ENCODE peak calls at places on chromosomes 5 and 9, in seven cellular contexts. C, X, Z, H, V, J and B are unnamed samples.

GRCh38 chr9:36985061-36985768 is 48.9 kb downstream of the PAX5 start:
- DNase-seq in Z (no peak), H (no peak), C (peak), J (no peak), X (no peak), V (no peak), B (no peak)

GRCh38 chr9:99936947-99937587 is 30.6 kb downstream of the STX17 start:
- DNase-seq in C (no peak), H (no peak), X (no peak), J (no peak), Z (no peak), V (no peak), B (no peak)

GRCh38 chr9:105103776-105104175 is 140.7 kb upstream of the SLC44A1 start:
- DNase-seq in V (no peak), Z (peak), J (no peak), X (no peak), C (no peak), H (no peak), B (peak)

GRCh38 chr9:2771101-2771500 is 53.8 kb downstream of the KCNV2 start:
- DNase-seq in C (no peak), H (no peak), V (no peak), J (no peak), Z (no peak), X (no peak), B (no peak)

GRCh38 chr9:21450733-21451394 is 10.6 kb downstream of the IFNA1 start:
- DNase-seq in X (no peak), Z (no peak), C (no peak), H (no peak), J (no peak), V (no peak), B (no peak)

GRCh38 chr5:98433022-98433421 is 340.4 kb upstream of the RGMB start:
- DNase-seq in H (no peak), X (no peak), Z (no peak), V (no peak), C (no peak), J (no peak), B (no peak)

GRCh38 chr9:31153250-31153840 is 1231.1 kb upstream of the ACO1 start:
- DNase-seq in X (no peak), H (no peak), V (peak), Z (no peak), J (no peak), C (no peak), B (peak)

GRCh38 chr5:124706729-124707361 is 39.6 kb downstream of the ZNF608 start:
- DNase-seq in H (no peak), X (no peak), V (peak), Z (no peak), C (no peak), J (no peak), B (no peak)

GRCh38 chr9:76894198-76894597 is 11.7 kb downstream of the PRUNE2 start:
- DNase-seq in V (no peak), J (no peak), Z (no peak), C (no peak), X (no peak), H (no peak), B (no peak)

GRCh38 chr5:154587123-154587725 is 109.2 kb upstream of the HAND1 start:
- DNase-seq in X (no peak), Z (no peak), H (no peak), C (no peak), J (no peak), V (peak), B (no peak)

GRCh38 chr5:178774866-178775539 is 44.5 kb upstream of the ZNF354A start:
- DNase-seq in H (no peak), J (no peak), C (no peak), Z (no peak), X (no peak), V (no peak), B (no peak)

GRCh38 chr9:616694-617093 is 224.8 kb upstream of the DMRT1 start:
- DNase-seq in J (no peak), V (no peak), Z (no peak), X (no peak), C (no peak), H (no peak), B (no peak)

GRCh38 chr9:131310833-131311554 is 21.5 kb downstream of the PLPP7 start:
- DNase-seq in J (no peak), H (peak), Z (no peak), V (no peak), X (peak), C (peak), B (no peak)

GRCh38 chr9:108612510-108612909 is 243.3 kb downstream of the ACTL7B start:
- DNase-seq in C (no peak), X (no peak), H (no peak), Z (no peak), V (no peak), J (no peak), B (peak)

GRCh38 chr9:109509625-109510024 is 11.5 kb upstream of the PTPN3 start:
- DNase-seq in V (no peak), J (no peak), C (no peak), H (no peak), X (no peak), Z (no peak), B (no peak)